ENCODE peak calls at places on chromosomes 2 and 18, in eight cellular contexts. V, U, K, O, W, I, F and X are unnamed samples.

GRCh38 chr2:190666895-190667294 is 18.0 kb downstream of the NAB1 start:
- DNase-seq in F (no peak), U (no peak), W (no peak), V (no peak), K (peak), I (peak), O (no peak), X (no peak)

GRCh38 chr18:79071037-79071960 is 2.1 kb downstream of the ATP9B start:
- DNase-seq in K (no peak), F (no peak), U (peak), W (no peak), I (no peak), O (no peak), V (no peak), X (no peak)

GRCh38 chr2:63735931-63736820 is 105.5 kb upstream of the UGP2 start:
- DNase-seq in W (no peak), V (peak), F (peak), I (peak), K (peak), O (peak), U (no peak), X (no peak)

GRCh38 chr2:136025057-136025973 is 39.9 kb upstream of the DARS1 start:
- DNase-seq in F (peak), K (no peak), W (no peak), V (peak), O (no peak), U (peak), I (no peak), X (no peak)

GRCh38 chr2:179455824-179456223 is 191.2 kb upstream of the SESTD1 start:
- DNase-seq in V (no peak), O (no peak), I (peak), F (no peak), W (no peak), K (no peak), U (no peak), X (no peak)

GRCh38 chr2:115194623-115195022 is 752.2 kb downstream of the DPP10 start:
- DNase-seq in V (no peak), K (no peak), U (no peak), F (no peak), I (peak), W (no peak), O (no peak), X (no peak)

GRCh38 chr2:71898375-71898774 is 249.3 kb downstream of the CYP26B1 start:
- DNase-seq in U (no peak), I (no peak), K (no peak), O (no peak), V (no peak), W (no peak), F (no peak), X (no peak)

GRCh38 chr2:28810384-28811285 is at the start of gene SPDYA:
- DNase-seq in V (peak), I (peak), U (no peak), K (peak), O (peak), F (peak), W (no peak), X (no peak)

GRCh38 chr2:1055014-1055595 is 104.5 kb downstream of the SNTG2 start:
- DNase-seq in K (peak), W (no peak), O (no peak), F (no peak), I (peak), U (no peak), V (peak), X (no peak)

GRCh38 chr2:119223521-119224390 is at the start of gene STEAP3:
- DNase-seq in V (peak), F (peak), U (peak), K (peak), W (no peak), O (peak), I (peak), X (no peak)
- TF ChIP-seq EZH2 in V (no peak), F (no peak), U (no peak), K (no peak), W (no peak), O (no peak), I (no peak), X (no peak)

GRCh38 chr2:178193823-178194599 is at the start of gene OSBPL6:
- DNase-seq in U (peak), I (peak), F (peak), W (no peak), O (peak), K (peak), V (peak), X (no peak)
- TF ChIP-seq EZH2 in U (no peak), I (no peak), F (no peak), W (no peak), O (no peak), K (no peak), V (no peak), X (no peak)

GRCh38 chr2:119158563-119159347 is at the start of gene C1QL2:
- DNase-seq in W (no peak), K (peak), U (no peak), O (peak), V (no peak), F (no peak), I (no peak), X (no peak)
- TF ChIP-seq EZH2 in W (no peak), K (no peak), U (no peak), O (peak), V (peak), F (peak), I (no peak), X (no peak)

DNA sequence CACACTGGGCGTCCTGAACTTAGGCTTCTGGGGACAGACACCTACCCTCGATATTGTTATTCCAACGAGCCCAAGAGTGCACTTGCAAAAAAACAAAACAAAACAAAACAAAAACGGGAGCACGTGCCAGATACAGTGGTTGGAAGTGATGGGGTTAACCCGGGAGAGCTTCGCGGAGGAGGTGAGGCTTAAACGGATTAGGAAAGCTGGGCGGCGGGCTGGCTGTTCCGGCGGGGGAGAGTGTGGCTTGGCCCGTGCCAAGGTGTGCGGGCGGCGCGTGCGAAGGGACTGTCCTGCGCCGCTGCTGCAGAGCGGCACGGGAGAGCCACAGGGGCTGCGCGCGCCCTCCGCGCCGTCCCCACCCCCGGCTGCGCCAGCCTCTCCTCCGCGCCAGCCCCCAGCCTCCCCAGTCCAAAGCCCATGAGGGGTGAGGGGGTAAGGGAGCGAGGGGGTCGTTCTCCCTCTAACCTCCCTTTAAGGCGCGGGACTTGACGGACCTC is 1.5 kb upstream of the SLC30A3 start:
- DNase-seq in O (peak), W (no peak), U (no peak), I (no peak), F (peak), K (no peak), V (no peak), X (no peak)
- TF ChIP-seq EZH2 in O (no peak), W (no peak), U (no peak), I (no peak), F (peak), K (peak), V (peak), X (no peak)

GRCh38 chr2:119157850-119158511 is 570 bp downstream of the C1QL2 start:
- DNase-seq in I (no peak), U (no peak), O (no peak), W (no peak), F (no peak), K (no peak), V (no peak), X (no peak)
- TF ChIP-seq EZH2 in I (no peak), U (no peak), O (no peak), W (no peak), F (no peak), K (no peak), V (no peak), X (no peak)